ENCODE peak calls at places on chromosomes 7 and 10, in eight cellular contexts. One of them, this sample, is unnamed.

GRCh38 chr10:8189458-8189857 is 135.0 kb downstream of the GATA3 start:
- DNase-seq in HS-5: no peak
- DNase-seq in right lobe of liver: no peak
- DNase-seq in memory B cell: no peak
- DNase-seq in heart left ventricle: no peak
- DNase-seq in stimulated activated CD4-positive, alpha-beta T cell treated with anti-CD3 and anti-CD28 coated beads, Interleukin-2, amount 100 ng/mL, for 24 hours: no peak
- DNase-seq in globus pallidus: no peak
- DNase-seq in skeletal muscle cell: no peak
- DNase-seq in this sample: no peak

GRCh38 chr7:130384371-130384801 is 4.1 kb downstream of the CPA1 start:
- DNase-seq in stimulated activated CD4-positive, alpha-beta T cell treated with anti-CD3 and anti-CD28 coated beads, Interleukin-2, amount 100 ng/mL, for 24 hours: no peak
- DNase-seq in skeletal muscle cell: no peak
- DNase-seq in memory B cell: no peak
- DNase-seq in globus pallidus: no peak
- DNase-seq in right lobe of liver: no peak
- DNase-seq in heart left ventricle: no peak
- DNase-seq in HS-5: no peak
- DNase-seq in this sample: no peak

GRCh38 chr10:112587709-112588108 is 140.7 kb downstream of the VTI1A start:
- DNase-seq in stimulated activated CD4-positive, alpha-beta T cell treated with anti-CD3 and anti-CD28 coated beads, Interleukin-2, amount 100 ng/mL, for 24 hours: no peak
- DNase-seq in globus pallidus: no peak
- DNase-seq in skeletal muscle cell: no peak
- DNase-seq in memory B cell: no peak
- DNase-seq in right lobe of liver: no peak
- DNase-seq in HS-5: no peak
- DNase-seq in heart left ventricle: no peak
- DNase-seq in this sample: no peak

GRCh38 chr7:131335639-131336400 is 8.1 kb downstream of the MKLN1 start:
- DNase-seq in memory B cell: no peak
- DNase-seq in right lobe of liver: no peak
- DNase-seq in stimulated activated CD4-positive, alpha-beta T cell treated with anti-CD3 and anti-CD28 coated beads, Interleukin-2, amount 100 ng/mL, for 24 hours: no peak
- DNase-seq in HS-5: no peak
- DNase-seq in heart left ventricle: no peak
- DNase-seq in skeletal muscle cell: no peak
- DNase-seq in globus pallidus: no peak
- DNase-seq in this sample: no peak

GRCh38 chr10:49164587-49165188 is 23.5 kb downstream of the TMEM273 start:
- DNase-seq in right lobe of liver: peak
- DNase-seq in heart left ventricle: no peak
- DNase-seq in memory B cell: no peak
- DNase-seq in stimulated activated CD4-positive, alpha-beta T cell treated with anti-CD3 and anti-CD28 coated beads, Interleukin-2, amount 100 ng/mL, for 24 hours: no peak
- DNase-seq in globus pallidus: peak
- DNase-seq in skeletal muscle cell: no peak
- DNase-seq in HS-5: no peak
- DNase-seq in this sample: no peak

GRCh38 chr10:94194256-94194655 is 168.5 kb downstream of the NOC3L start:
- DNase-seq in skeletal muscle cell: no peak
- DNase-seq in heart left ventricle: no peak
- DNase-seq in globus pallidus: no peak
- DNase-seq in right lobe of liver: no peak
- DNase-seq in memory B cell: no peak
- DNase-seq in stimulated activated CD4-positive, alpha-beta T cell treated with anti-CD3 and anti-CD28 coated beads, Interleukin-2, amount 100 ng/mL, for 24 hours: no peak
- DNase-seq in HS-5: no peak
- DNase-seq in this sample: no peak

GRCh38 chr10:683448-684071 is 5.9 kb downstream of the DIP2C start:
- DNase-seq in HS-5: peak
- DNase-seq in memory B cell: no peak
- DNase-seq in skeletal muscle cell: peak
- DNase-seq in heart left ventricle: no peak
- DNase-seq in right lobe of liver: no peak
- DNase-seq in globus pallidus: no peak
- DNase-seq in stimulated activated CD4-positive, alpha-beta T cell treated with anti-CD3 and anti-CD28 coated beads, Interleukin-2, amount 100 ng/mL, for 24 hours: no peak
- DNase-seq in this sample: no peak

GRCh38 chr7:7883394-7883793 is 85.2 kb upstream of the GLCCI1 start:
- DNase-seq in right lobe of liver: no peak
- DNase-seq in HS-5: no peak
- DNase-seq in globus pallidus: no peak
- DNase-seq in stimulated activated CD4-positive, alpha-beta T cell treated with anti-CD3 and anti-CD28 coated beads, Interleukin-2, amount 100 ng/mL, for 24 hours: no peak
- DNase-seq in heart left ventricle: no peak
- DNase-seq in skeletal muscle cell: no peak
- DNase-seq in memory B cell: no peak
- DNase-seq in this sample: no peak

GRCh38 chr10:96524745-96525144 is 11.0 kb upstream of the TLL2 start:
- DNase-seq in HS-5: no peak
- DNase-seq in heart left ventricle: no peak
- DNase-seq in right lobe of liver: no peak
- DNase-seq in skeletal muscle cell: no peak
- DNase-seq in memory B cell: no peak
- DNase-seq in stimulated activated CD4-positive, alpha-beta T cell treated with anti-CD3 and anti-CD28 coated beads, Interleukin-2, amount 100 ng/mL, for 24 hours: no peak
- DNase-seq in globus pallidus: no peak
- DNase-seq in this sample: no peak

GRCh38 chr7:112370436-112370835 is 79.8 kb upstream of the IFRD1 start:
- DNase-seq in skeletal muscle cell: no peak
- DNase-seq in memory B cell: no peak
- DNase-seq in HS-5: no peak
- DNase-seq in globus pallidus: no peak
- DNase-seq in heart left ventricle: no peak
- DNase-seq in stimulated activated CD4-positive, alpha-beta T cell treated with anti-CD3 and anti-CD28 coated beads, Interleukin-2, amount 100 ng/mL, for 24 hours: no peak
- DNase-seq in right lobe of liver: no peak
- DNase-seq in this sample: no peak

GRCh38 chr10:74150151-74151056 is at the start of gene AP3M1:
- DNase-seq in heart left ventricle: peak
- DNase-seq in skeletal muscle cell: no peak
- DNase-seq in right lobe of liver: peak
- DNase-seq in stimulated activated CD4-positive, alpha-beta T cell treated with anti-CD3 and anti-CD28 coated beads, Interleukin-2, amount 100 ng/mL, for 24 hours: peak
- DNase-seq in globus pallidus: no peak
- DNase-seq in memory B cell: no peak
- DNase-seq in HS-5: no peak
- DNase-seq in this sample: no peak

GRCh38 chr10:72186633-72187330 is 29.0 kb upstream of the ANAPC16 start:
- DNase-seq in skeletal muscle cell: no peak
- DNase-seq in memory B cell: no peak
- DNase-seq in stimulated activated CD4-positive, alpha-beta T cell treated with anti-CD3 and anti-CD28 coated beads, Interleukin-2, amount 100 ng/mL, for 24 hours: no peak
- DNase-seq in right lobe of liver: no peak
- DNase-seq in HS-5: no peak
- DNase-seq in globus pallidus: peak
- DNase-seq in heart left ventricle: peak
- DNase-seq in this sample: peak

GRCh38 chr7:762891-763290 is 35.8 kb upstream of the PRKAR1B start:
- DNase-seq in memory B cell: no peak
- DNase-seq in HS-5: no peak
- DNase-seq in globus pallidus: no peak
- DNase-seq in skeletal muscle cell: no peak
- DNase-seq in heart left ventricle: no peak
- DNase-seq in right lobe of liver: no peak
- DNase-seq in stimulated activated CD4-positive, alpha-beta T cell treated with anti-CD3 and anti-CD28 coated beads, Interleukin-2, amount 100 ng/mL, for 24 hours: no peak
- DNase-seq in this sample: no peak